ENCODE peak calls at places on chromosomes 3 and 15, in six cellular contexts. U is neuronal stem cell, F is mesendoderm, L is mesenchymal stem cell, J is H9, C is H1. M is an unnamed sample.

GRCh38 chr3:150227839-150228238 is 180.3 kb upstream of the TSC22D2 start:
- DNase-seq in U (peak; percentile 88), F (peak; percentile 91), L (peak; percentile 83), J (peak; percentile 82), C (peak; percentile 51), M (peak; percentile 69)

GRCh38 chr3:30913176-30913575 is 18.7 kb upstream of the GADL1 start:
- DNase-seq in U (no peak), F (no peak), L (no peak), J (no peak), C (no peak), M (no peak)

GRCh38 chr3:66989241-66989640 is 8.9 kb upstream of the KBTBD8 start:
- DNase-seq in U (peak; percentile 49), F (peak; percentile 79), L (no peak), J (peak; percentile 33), C (no peak), M (no peak)

GRCh38 chr3:72763751-72764440 is 84.3 kb downstream of the SHQ1 start:
- DNase-seq in U (no peak), F (no peak), L (no peak), J (no peak), C (no peak), M (no peak)

GRCh38 chr3:98784666-98785600 is 21.8 kb downstream of the ST3GAL6 start:
- DNase-seq in U (no peak), F (peak; percentile 11), L (peak; percentile 83), J (no peak), C (no peak), M (peak; percentile 94)

GRCh38 chr3:54366839-54367238 is 244.5 kb downstream of the CACNA2D3 start:
- DNase-seq in U (no peak), F (no peak), L (no peak), J (no peak), C (no peak), M (no peak)

GRCh38 chr3:42853739-42854302 is 21.9 kb downstream of the CYP8B1 start:
- DNase-seq in U (no peak), F (no peak), L (no peak), J (peak; percentile 8), C (no peak), M (no peak)

GRCh38 chr15:57548835-57549234 is 42.9 kb upstream of the MYZAP start:
- DNase-seq in U (no peak), F (no peak), L (no peak), J (no peak), C (no peak), M (no peak)

DNA sequence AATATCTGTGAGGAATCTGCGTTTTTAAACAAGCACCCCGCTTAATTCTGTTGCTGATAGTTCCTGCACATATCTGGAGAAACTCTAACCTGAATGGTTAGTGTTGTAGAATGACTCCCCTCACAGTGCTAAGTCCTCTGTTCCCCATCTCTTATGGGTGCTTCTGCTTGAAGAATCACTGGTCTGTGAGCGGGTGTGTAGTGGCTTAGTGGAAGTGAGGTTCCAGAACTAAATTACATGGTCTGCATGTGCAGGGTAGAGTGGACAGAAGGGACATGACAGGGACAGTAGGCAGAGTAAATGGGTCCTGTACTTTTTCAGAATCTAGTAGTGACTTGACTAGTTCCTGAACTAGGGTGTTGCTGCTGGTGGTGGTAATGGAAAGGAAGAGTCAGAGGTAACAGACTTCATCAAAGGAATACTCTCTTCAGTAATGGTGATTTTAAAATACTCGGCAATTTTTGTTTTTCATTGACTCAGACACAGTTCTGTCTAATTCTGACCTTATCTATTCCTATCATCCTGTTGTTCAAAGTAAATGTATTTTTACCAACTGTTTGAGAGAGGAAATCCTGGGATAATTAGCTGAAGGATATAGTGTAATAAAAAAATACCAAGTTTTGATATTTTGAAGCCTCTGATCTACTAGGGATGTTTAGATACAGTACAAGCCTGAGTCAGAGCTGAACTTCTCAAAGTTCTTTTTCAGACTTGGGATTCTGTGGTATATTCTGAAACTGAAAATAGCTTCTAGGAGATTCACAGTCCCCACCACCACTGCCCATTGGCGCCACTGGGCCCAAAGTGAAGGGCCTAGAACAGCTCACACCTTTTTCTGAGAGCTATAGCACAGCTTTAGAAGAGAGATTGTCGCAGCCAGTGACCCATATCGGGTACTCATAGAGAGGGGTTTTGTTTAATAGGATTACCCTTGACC is 55.5 kb downstream of the FNDC3B start:
- DNase-seq in U (no peak), F (peak; percentile 46), L (peak; percentile 68), J (no peak), C (no peak), M (peak; percentile 62)
- H2BK15ac ChIP-seq in U (no peak overlapping the region), F (no peak overlapping the region), L (no peak overlapping the region), J (no peak overlapping the region), C (no peak overlapping the region), M (no peak overlapping the region)

GRCh38 chr3:166518040-166518439 is 680.8 kb upstream of the BCHE start:
- DNase-seq in U (no peak), F (peak; percentile 2), L (no peak), J (no peak), C (no peak), M (no peak)
- H2BK15ac ChIP-seq in U (no peak overlapping the region), F (no peak overlapping the region), L (no peak overlapping the region), J (no peak overlapping the region), C (no peak overlapping the region), M (no peak overlapping the region)

GRCh38 chr3:4411236-4411635 is 55.8 kb downstream of the SUMF1 start:
- DNase-seq in U (no peak), F (no peak), L (no peak), J (no peak), C (no peak), M (no peak)

GRCh38 chr3:4410174-4410573 is 56.9 kb downstream of the SUMF1 start:
- DNase-seq in U (no peak), F (no peak), L (no peak), J (no peak), C (no peak), M (no peak)

GRCh38 chr3:4409415-4409814 is 57.7 kb downstream of the SUMF1 start:
- DNase-seq in U (no peak), F (no peak), L (no peak), J (no peak), C (no peak), M (no peak)

GRCh38 chr3:4406746-4407568 is 60.1 kb downstream of the SUMF1 start:
- DNase-seq in U (no peak), F (no peak), L (no peak), J (no peak), C (no peak), M (peak; percentile 37)

GRCh38 chr3:4407941-4408340 is 59.1 kb downstream of the SUMF1 start:
- DNase-seq in U (no peak), F (no peak), L (no peak), J (no peak), C (no peak), M (no peak)
- H2BK15ac ChIP-seq in U (no peak overlapping the region), F (no peak overlapping the region), L (no peak overlapping the region), J (no peak overlapping the region), C (no peak overlapping the region), M (no peak overlapping the region)

GRCh38 chr3:190192807-190193206 is 72.1 kb upstream of the P3H2 start:
- DNase-seq in U (no peak), F (no peak), L (peak; percentile 38), J (no peak), C (no peak), M (peak; percentile 13)
- H2BK15ac ChIP-seq in U (no peak overlapping the region), F (no peak overlapping the region), L (no peak overlapping the region), J (no peak overlapping the region), C (no peak overlapping the region), M (peak overlapping the region; percentile 39)

GRCh38 chr15:96158938-96159337 is 171.6 kb upstream of the NR2F2 start:
- DNase-seq in U (no peak), F (no peak), L (no peak), J (no peak), C (no peak), M (no peak)
- H2BK15ac ChIP-seq in U (no peak overlapping the region), F (no peak overlapping the region), L (no peak overlapping the region), J (no peak overlapping the region), C (no peak overlapping the region), M (no peak overlapping the region)

DNA sequence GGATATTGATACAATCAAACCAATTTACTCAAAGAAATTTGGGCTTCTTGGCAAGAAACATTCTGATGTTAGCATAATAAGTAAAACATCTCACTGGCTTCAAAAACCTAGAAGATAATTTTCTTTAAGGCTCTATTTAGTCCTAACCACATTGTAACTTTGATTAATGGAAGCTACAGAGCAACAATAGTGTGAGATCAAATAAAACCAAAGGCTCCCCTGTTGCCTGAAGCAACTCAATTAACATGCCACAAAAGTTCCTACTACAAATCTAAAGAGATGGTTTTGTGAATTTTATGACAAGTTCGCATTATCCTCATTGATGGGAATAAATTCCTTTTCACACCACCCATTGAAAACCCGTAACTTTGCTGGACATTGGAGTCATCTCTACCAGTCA is 5.9 kb downstream of the DPH6 start:
- DNase-seq in U (no peak), F (no peak), L (no peak), J (no peak), C (no peak), M (no peak)
- H2BK15ac ChIP-seq in U (no peak overlapping the region), F (no peak overlapping the region), L (no peak overlapping the region), J (no peak overlapping the region), C (no peak overlapping the region), M (peak overlapping the region; percentile 56)

DNA sequence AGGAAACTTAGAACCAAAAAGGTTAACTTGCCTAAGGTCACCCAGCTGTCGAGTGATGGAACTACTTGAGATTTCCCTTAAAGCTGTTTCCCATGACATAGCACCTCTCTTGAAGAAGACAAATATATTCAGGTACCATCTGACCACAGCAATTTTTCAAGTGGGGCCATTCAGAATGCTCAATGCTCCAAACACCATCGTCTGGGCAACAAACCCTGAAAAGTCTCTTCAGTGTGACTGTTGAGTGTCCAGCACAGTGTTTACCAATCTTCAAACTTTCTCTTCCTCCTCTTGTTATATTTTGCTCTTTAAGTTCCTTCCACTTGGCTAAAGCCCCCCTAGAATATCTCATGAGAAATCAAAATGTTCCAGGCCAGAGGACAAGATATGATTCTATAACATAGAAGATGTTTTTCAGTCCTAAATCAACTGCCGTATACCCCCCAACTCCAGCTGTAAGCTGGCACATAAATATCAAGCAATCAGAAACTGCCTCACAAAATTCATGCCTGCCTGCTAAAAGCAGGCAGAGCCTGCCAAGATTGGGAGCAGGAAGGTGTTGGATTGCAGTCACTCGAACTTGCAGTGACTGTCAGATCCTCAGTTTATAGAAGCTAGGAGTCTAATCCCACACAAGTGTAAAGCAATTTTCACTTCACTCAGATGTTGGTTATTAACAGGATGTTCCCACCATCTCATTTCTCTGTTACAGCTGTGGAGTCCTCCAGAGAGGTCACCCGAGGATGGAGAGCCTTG is 230.5 kb upstream of the MRPL3 start:
- DNase-seq in U (no peak), F (no peak), L (no peak), J (no peak), C (no peak), M (no peak)
- H2BK15ac ChIP-seq in U (no peak overlapping the region), F (no peak overlapping the region), L (no peak overlapping the region), J (no peak overlapping the region), C (no peak overlapping the region), M (no peak overlapping the region)

GRCh38 chr3:104549099-104549714 is 817.5 kb upstream of the ALCAM start:
- DNase-seq in U (no peak), F (no peak), L (no peak), J (no peak), C (no peak), M (no peak)
- H2BK15ac ChIP-seq in U (no peak overlapping the region), F (no peak overlapping the region), L (no peak overlapping the region), J (no peak overlapping the region), C (no peak overlapping the region), M (no peak overlapping the region)